ENCODE peak calls at places on chromosomes 16 and 17, in four cellular contexts. Q is heart right ventricle, W is fibroblast of mammary gland, Y is AG04450. D is an unnamed sample.
A peak's percentile ranks its signal among the peaks of the same experiment; 100 is the strongest.

GRCh38 chr17:8997994-8998628 is 23.2 kb upstream of the NTN1 start:
- DNase-seq in Q (peak; percentile 62), W (peak; percentile 51), Y (no peak), D (peak; percentile 34)

GRCh38 chr16:47815655-47816054 is 340.1 kb downstream of the ABCC12 start:
- DNase-seq in Q (no peak), Y (no peak), W (no peak), D (peak; percentile 29)

GRCh38 chr16:81374514-81374913 is 59.8 kb downstream of the GAN start:
- DNase-seq in Q (no peak), Y (no peak), W (no peak), D (no peak)

GRCh38 chr16:50478021-50478772 is 70.0 kb upstream of the NKD1 start:
- DNase-seq in Q (no peak), Y (no peak), W (no peak), D (no peak)

GRCh38 chr16:87602821-87603683 is 744 bp downstream of the JPH3 start:
- DNase-seq in Y (no peak), Q (no peak), W (no peak), D (no peak)

GRCh38 chr16:68084504-68085258 is 489 bp upstream of the NFATC3 start:
- DNase-seq in Q (peak; percentile 93), W (peak; percentile 60), Y (no peak), D (peak; percentile 69)

GRCh38 chr17:46144246-46144645 is 49.0 kb downstream of the KANSL1 start:
- DNase-seq in Q (no peak), Y (no peak), W (no peak), D (peak; percentile 58)

GRCh38 chr17:40253565-40253964 is 34.1 kb upstream of the CDC6 start:
- DNase-seq in Q (no peak), W (no peak), Y (no peak), D (peak; percentile 18)

GRCh38 chr17:740240-741055 is 8.1 kb downstream of the TLCD3A start:
- DNase-seq in Q (no peak), W (no peak), Y (no peak), D (no peak)

GRCh38 chr16:87622756-87623319 is 20.5 kb downstream of the JPH3 start:
- DNase-seq in Y (no peak), W (no peak), Q (no peak), D (no peak)

GRCh38 chr17:40106760-40107265 is 6.4 kb upstream of the NR1D1 start:
- DNase-seq in Y (no peak), Q (peak; percentile 20), W (no peak), D (no peak)

GRCh38 chr16:77723108-77723514 is 797 bp downstream of the NUDT7 start:
- DNase-seq in Y (peak; percentile 43), W (peak; percentile 74), Q (peak; percentile 16), D (peak; percentile 84)

GRCh38 chr16:87729266-87729954 is 36.4 kb downstream of the KLHDC4 start:
- DNase-seq in Q (no peak), Y (no peak), W (no peak), D (no peak)

GRCh38 chr17:71922439-71922838 is 198.4 kb upstream of the SOX9 start:
- DNase-seq in W (peak; percentile 53), Y (no peak), Q (no peak), D (peak; percentile 82)

GRCh38 chr16:66487580-66488235 is 60.6 kb downstream of the BEAN1 start:
- DNase-seq in W (peak; percentile 36), Y (no peak), Q (no peak), D (peak; percentile 39)

GRCh38 chr17:10737168-10737622 is 7.4 kb upstream of the TMEM220 start:
- DNase-seq in W (peak; percentile 66), Q (peak; percentile 33), Y (peak; percentile 24), D (peak; percentile 58)

GRCh38 chr17:68133370-68134045 is 98.0 kb downstream of the KPNA2 start:
- DNase-seq in Y (no peak), W (no peak), Q (no peak), D (no peak)

GRCh38 chr16:48082516-48082915 is 73.3 kb downstream of the ABCC12 start:
- DNase-seq in W (peak; percentile 75), Y (no peak), Q (no peak), D (peak; percentile 84)

GRCh38 chr17:230371-230770 is 48.9 kb upstream of the DOC2B start:
- DNase-seq in Y (no peak), Q (no peak), W (no peak), D (no peak)

GRCh38 chr17:34727601-34728000 is 148.2 kb downstream of the TMEM132E start:
- DNase-seq in W (no peak), Y (no peak), Q (no peak), D (no peak)

GRCh38 chr17:71519285-71519684 is 601.5 kb upstream of the SOX9 start:
- DNase-seq in Y (no peak), Q (no peak), W (no peak), D (no peak)

GRCh38 chr16:88760424-88761142 is 24.4 kb downstream of the PIEZO1 start:
- DNase-seq in Q (no peak), Y (no peak), W (no peak), D (no peak)

GRCh38 chr17:37744961-37745800 is at the start of gene HNF1B:
- DNase-seq in W (no peak), Y (no peak), Q (no peak), D (no peak)

GRCh38 chr17:82804442-82805191 is 35.2 kb downstream of the ZNF750 start:
- DNase-seq in Q (peak; percentile 84), Y (no peak), W (peak; percentile 92), D (no peak)

GRCh38 chr16:68283840-68284595 is 19.7 kb downstream of the SLC7A6 start:
- DNase-seq in Q (no peak), Y (no peak), W (peak; percentile 66), D (peak; percentile 67)

GRCh38 chr17:29042026-29042678 is 789 bp upstream of the PIPOX start:
- DNase-seq in Q (no peak), W (no peak), Y (no peak), D (no peak)

GRCh38 chr17:64176556-64176955 is 46.6 kb upstream of the ERN1 start:
- DNase-seq in Q (no peak), W (no peak), Y (no peak), D (no peak)

GRCh38 chr17:50210249-50211225 is 9.1 kb upstream of the COL1A1 start:
- DNase-seq in Q (peak; percentile 72), Y (peak; percentile 98), W (peak; percentile 99), D (peak; percentile 98)

GRCh38 chr17:67218385-67218950 is 26.5 kb downstream of the HELZ start:
- DNase-seq in Y (no peak), W (peak; percentile 62), Q (no peak), D (peak; percentile 35)

GRCh38 chr17:15659663-15660062 is 24.4 kb downstream of the TRIM16 start:
- DNase-seq in Y (no peak), W (no peak), Q (peak; percentile 47), D (no peak)

GRCh38 chr16:67391424-67392300 is 1.6 kb downstream of the TPPP3 start:
- DNase-seq in Q (peak; percentile 44), W (no peak), Y (no peak), D (peak; percentile 31)

GRCh38 chr16:48164907-48165715 is 9.3 kb upstream of the ABCC12 start:
- DNase-seq in Y (peak; percentile 13), W (peak; percentile 70), Q (peak; percentile 82), D (peak; percentile 58)

DNA sequence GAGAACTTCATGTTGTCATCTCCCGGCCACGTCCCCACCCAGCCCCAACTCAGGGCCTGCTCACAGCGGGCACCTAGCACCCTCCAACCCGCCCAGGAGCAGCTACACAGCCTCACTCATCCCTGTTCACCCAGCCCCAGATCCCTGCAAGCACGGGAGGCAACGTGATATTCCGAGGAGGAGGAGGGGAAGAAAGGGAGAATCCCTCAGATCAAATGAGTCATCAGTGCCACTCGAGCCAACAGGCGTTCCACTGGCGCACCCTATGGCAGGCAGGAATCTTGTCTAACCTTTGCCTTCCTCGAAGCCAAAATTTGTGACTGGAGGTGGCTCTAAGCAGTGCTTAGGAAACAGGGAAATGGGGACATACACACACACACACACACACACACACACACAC is 14.0 kb upstream of the NUBP1 start:
- DNase-seq in Q (no peak), Y (no peak), W (peak; percentile 75), D (peak; percentile 51)
- H3K4me3 ChIP-seq in Q (no peak overlapping the region), Y (no peak overlapping the region), W (no peak overlapping the region), D (no peak overlapping the region)

DNA sequence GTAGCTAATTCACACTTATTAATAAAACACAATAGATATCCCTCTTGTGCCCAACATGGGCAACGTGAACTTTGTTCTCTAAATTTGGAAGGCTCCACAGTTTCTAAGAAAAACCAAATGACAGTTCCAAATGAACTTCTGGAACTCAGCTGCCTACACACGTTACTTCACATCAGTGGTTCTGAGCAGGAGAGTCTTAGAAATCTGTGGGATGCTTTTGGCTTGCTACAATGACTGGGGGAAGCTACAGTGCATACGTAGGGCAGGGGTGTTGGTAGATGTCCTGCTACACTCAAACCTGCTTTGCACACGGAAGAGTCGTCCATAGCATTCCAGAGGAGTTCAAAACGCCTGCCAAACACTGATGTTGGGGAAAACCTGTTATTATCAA is 8.0 kb downstream of the TXNDC11 start:
- DNase-seq in Q (no peak), W (no peak), Y (no peak), D (no peak)
- H3K4me3 ChIP-seq in Q (no peak overlapping the region), W (no peak overlapping the region), Y (no peak overlapping the region), D (no peak overlapping the region)

DNA sequence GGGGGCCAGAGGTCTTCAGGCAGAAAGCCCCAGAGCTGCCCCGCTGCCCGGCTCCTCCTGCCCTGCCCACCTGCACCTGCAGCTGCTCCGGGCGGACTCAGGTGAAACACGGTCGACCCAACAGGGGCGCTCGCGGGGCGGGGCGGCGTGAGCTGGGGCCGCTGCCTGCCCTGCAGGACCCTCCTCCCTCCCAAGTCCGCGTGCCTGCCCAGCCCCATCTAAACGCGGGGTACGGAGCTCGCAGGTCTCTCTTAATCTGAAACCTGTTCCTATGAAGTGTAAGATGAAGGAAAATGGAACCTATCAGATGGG is 28.1 kb downstream of the GNPTG start:
- DNase-seq in W (no peak), Q (no peak), Y (no peak), D (no peak)
- H3K4me3 ChIP-seq in W (no peak overlapping the region), Q (no peak overlapping the region), Y (peak overlapping the region; percentile 13), D (no peak overlapping the region)

GRCh38 chr17:78925234-78925633 is at the start of gene TIMP2:
- DNase-seq in Q (peak; percentile 92), W (peak; percentile 81), Y (peak; percentile 71), D (peak; percentile 83)
- H3K4me3 ChIP-seq in Q (peak within 1 kb of the TSS; percentile 86), W (peak within 1 kb of the TSS; percentile 81), Y (peak within 1 kb of the TSS; percentile 88), D (peak within 1 kb of the TSS; percentile 86)

GRCh38 chr16:10552998-10553491 is 27.4 kb downstream of the EMP2 start:
- DNase-seq in Q (peak; percentile 60), Y (no peak), W (no peak), D (no peak)
- H3K4me3 ChIP-seq in Q (peak overlapping the region; percentile 46), Y (no peak overlapping the region), W (no peak overlapping the region), D (no peak overlapping the region)

DNA sequence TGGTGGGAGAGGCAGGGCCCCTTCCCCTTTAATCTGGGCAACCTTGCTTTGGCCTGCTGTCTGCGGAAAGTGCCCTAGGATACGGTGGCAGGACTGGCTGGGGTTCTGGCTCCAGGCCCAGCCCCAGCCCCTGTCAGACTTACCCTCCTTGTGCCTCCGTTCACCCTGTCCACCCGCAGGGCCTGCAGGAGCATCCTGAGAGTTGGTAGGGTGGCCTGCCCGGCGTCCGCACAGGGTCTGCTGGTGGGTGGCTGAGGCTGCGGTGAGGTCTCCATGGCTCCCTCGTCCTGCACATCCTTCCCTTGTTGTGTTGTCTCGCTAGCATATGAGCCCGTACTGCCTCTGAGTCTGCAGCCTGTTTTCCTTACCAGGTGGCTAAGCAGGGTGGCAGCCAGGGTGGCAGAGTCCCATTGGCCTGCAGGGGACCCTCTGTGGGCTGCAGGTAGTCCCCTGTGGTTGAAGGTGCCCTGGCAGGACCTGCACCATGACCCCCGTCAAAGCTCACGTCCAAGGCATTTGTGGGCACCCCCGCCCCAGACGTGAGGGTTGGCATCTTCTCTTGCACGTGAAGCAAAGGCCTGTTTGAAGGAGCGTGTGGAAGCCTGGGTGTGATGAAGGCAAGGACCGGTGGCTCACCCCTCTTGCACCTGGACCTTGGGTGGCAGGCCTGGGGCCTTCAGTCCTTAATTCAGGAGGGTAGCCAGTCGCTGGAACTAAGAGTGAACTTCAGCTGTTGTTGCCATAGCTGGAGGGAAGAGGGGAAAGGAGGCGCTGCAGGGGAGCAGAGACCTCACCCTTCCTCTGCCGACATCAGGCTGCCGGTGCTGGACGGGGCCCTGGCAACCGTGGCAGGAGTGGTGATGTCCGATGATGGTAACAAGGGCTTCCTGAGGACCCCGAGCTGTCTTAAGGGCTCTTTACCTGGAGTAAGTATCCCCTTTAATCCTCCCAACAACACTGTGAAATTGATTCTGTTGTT is 293.7 kb downstream of the SEC14L1 start:
- DNase-seq in Y (no peak), W (no peak), Q (no peak), D (no peak)
- H3K4me3 ChIP-seq in Y (peak overlapping the region; percentile 10), W (no peak overlapping the region), Q (peak overlapping the region; percentile 39), D (no peak overlapping the region)

D was measured in AG10803.